ENCODE peak calls at places on chromosomes 3 and 15, in five cellular contexts. F is HEK293T; J is activated T-cell treated with anti-CD3 and anti-CD28 coated beads, Interleukin-2, amount 50 U/mL, for 1 hour; S is NCI-H345; H is globus pallidus. X is an unnamed sample.

GRCh38 chr3:66989860-66990696 is 8.0 kb upstream of the KBTBD8 start:
- DNase-seq in F (no peak), J (no peak), S (no peak), H (no peak), X (peak; percentile 17)

GRCh38 chr3:48662140-48662752 is 440 bp downstream of the CELSR3 start:
- DNase-seq in F (no peak), J (no peak), S (no peak), H (no peak), X (no peak)

GRCh38 chr3:59862686-59863085 is 812.9 kb upstream of the CFAP20DC start:
- DNase-seq in F (no peak), J (no peak), S (no peak), H (no peak), X (no peak)

GRCh38 chr15:31267161-31268107 is 59.2 kb upstream of the KLF13 start:
- DNase-seq in F (no peak), J (peak; percentile 18), S (no peak), H (no peak), X (no peak)

GRCh38 chr3:44001072-44001471 is 240.6 kb upstream of the TOPAZ1 start:
- DNase-seq in F (no peak), J (no peak), S (peak; percentile 6), H (no peak), X (no peak)

GRCh38 chr3:107525101-107525953 is 2.6 kb downstream of the BBX start:
- DNase-seq in F (peak; percentile 21), J (peak; percentile 44), S (no peak), H (peak; percentile 49), X (peak; percentile 46)

GRCh38 chr15:47184405-47185221 is 532.7 kb upstream of the SEMA6D start:
- DNase-seq in F (peak; percentile 18), J (no peak), S (peak; percentile 63), H (no peak), X (no peak)

GRCh38 chr3:53382106-53382505 is 34.8 kb upstream of the DCP1A start:
- DNase-seq in F (no peak), J (no peak), S (no peak), H (no peak), X (no peak)

GRCh38 chr3:143955113-143955512 is 16.5 kb upstream of the DIPK2A start:
- DNase-seq in F (no peak), J (no peak), S (no peak), H (no peak), X (no peak)

GRCh38 chr15:32701863-32702262 is 15.9 kb upstream of the GREM1 start:
- DNase-seq in F (no peak), J (no peak), S (no peak), H (no peak), X (no peak)